ENCODE peak calls at places on chromosomes 6 and 20, in five cellular contexts. T is skeletal muscle cell, H is colonic mucosa, E is fibroblast of lung, K is sigmoid colon. Z is an unnamed sample.

GRCh38 chr6:53513519-53513966 is 31.4 kb downstream of the GCLC start:
- DNase-seq in T (no peak), H (no peak), E (peak), K (no peak), Z (no peak)

GRCh38 chr6:107441706-107442105 is 17.7 kb downstream of the PDSS2 start:
- DNase-seq in T (no peak), H (no peak), E (no peak), K (no peak), Z (no peak)

GRCh38 chr6:23503173-23503572 is 622.8 kb upstream of the NRSN1 start:
- DNase-seq in T (no peak), H (no peak), E (no peak), K (no peak), Z (no peak)

GRCh38 chr6:163705923-163706322 is 291.4 kb downstream of the QKI start:
- DNase-seq in T (no peak), H (no peak), E (no peak), K (no peak), Z (no peak)

GRCh38 chr6:162442675-162443074 is 284.9 kb downstream of the PRKN start:
- DNase-seq in T (no peak), H (no peak), E (peak), K (no peak), Z (no peak)

GRCh38 chr20:47501117-47501482 is 587 bp upstream of the NCOA3 start:
- DNase-seq in T (no peak), H (no peak), E (peak), K (no peak), Z (no peak)

GRCh38 chr6:157647261-157647915 is 175.7 kb upstream of the SNX9 start:
- DNase-seq in T (no peak), H (no peak), E (no peak), K (peak), Z (no peak)

GRCh38 chr6:32844839-32845372 is 1.1 kb upstream of the PSMB8 start:
- DNase-seq in T (no peak), H (no peak), E (no peak), K (no peak), Z (no peak)

GRCh38 chr6:9086331-9086730 is 651.0 kb upstream of the SLC35B3 start:
- DNase-seq in T (no peak), H (no peak), E (no peak), K (no peak), Z (no peak)

GRCh38 chr6:151475653-151476523 is 17.9 kb upstream of the CCDC170 start:
- DNase-seq in T (no peak), H (peak), E (peak), K (no peak), Z (no peak)

GRCh38 chr20:22620342-22620741 is 36.0 kb upstream of the FOXA2 start:
- DNase-seq in T (no peak), H (no peak), E (no peak), K (no peak), Z (no peak)

GRCh38 chr6:41059569-41059968 is 6.6 kb downstream of the APOBEC2 start:
- DNase-seq in T (no peak), H (no peak), E (peak), K (no peak), Z (peak)

GRCh38 chr6:144353871-144354314 is 68.8 kb downstream of the UTRN start:
- DNase-seq in T (no peak), H (no peak), E (no peak), K (no peak), Z (no peak)

GRCh38 chr6:111664565-111665039 is 58.9 kb upstream of the TRAF3IP2 start:
- DNase-seq in T (no peak), H (no peak), E (no peak), K (no peak), Z (no peak)

GRCh38 chr6:158026901-158027589 is 45.4 kb downstream of the SYNJ2 start:
- DNase-seq in T (no peak), H (no peak), E (no peak), K (no peak), Z (no peak)

GRCh38 chr6:135779213-135779612 is 72.3 kb upstream of the PDE7B start:
- DNase-seq in T (no peak), H (no peak), E (no peak), K (no peak), Z (no peak)

GRCh38 chr6:36848658-36849441 is 9.6 kb upstream of the CPNE5 start:
- DNase-seq in T (no peak), H (peak), E (no peak), K (no peak), Z (no peak)

GRCh38 chr6:128244751-128245405 is 275.5 kb downstream of the PTPRK start:
- DNase-seq in T (no peak), H (no peak), E (no peak), K (no peak), Z (no peak)

GRCh38 chr20:24653306-24653705 is 183.9 kb downstream of the SYNDIG1 start:
- DNase-seq in T (no peak), H (no peak), E (no peak), K (peak), Z (no peak)

GRCh38 chr20:63966944-63967322 is 2.8 kb downstream of the ZNF512B start:
- DNase-seq in T (no peak), H (no peak), E (no peak), K (peak), Z (no peak)

GRCh38 chr6:138485586-138486248 is 13.6 kb downstream of the NHSL1 start:
- DNase-seq in T (no peak), H (no peak), E (no peak), K (no peak), Z (no peak)

GRCh38 chr6:110541701-110542309 is 65.4 kb upstream of the SLC22A16 start:
- DNase-seq in T (no peak), H (no peak), E (no peak), K (no peak), Z (no peak)

GRCh38 chr6:26330835-26331808 is 33.9 kb upstream of the BTN3A2 start:
- DNase-seq in T (no peak), H (peak), E (no peak), K (no peak), Z (no peak)
- H3K4me3 ChIP-seq in T (peak), H (peak), E (peak), K (no peak), Z (no peak)

DNA sequence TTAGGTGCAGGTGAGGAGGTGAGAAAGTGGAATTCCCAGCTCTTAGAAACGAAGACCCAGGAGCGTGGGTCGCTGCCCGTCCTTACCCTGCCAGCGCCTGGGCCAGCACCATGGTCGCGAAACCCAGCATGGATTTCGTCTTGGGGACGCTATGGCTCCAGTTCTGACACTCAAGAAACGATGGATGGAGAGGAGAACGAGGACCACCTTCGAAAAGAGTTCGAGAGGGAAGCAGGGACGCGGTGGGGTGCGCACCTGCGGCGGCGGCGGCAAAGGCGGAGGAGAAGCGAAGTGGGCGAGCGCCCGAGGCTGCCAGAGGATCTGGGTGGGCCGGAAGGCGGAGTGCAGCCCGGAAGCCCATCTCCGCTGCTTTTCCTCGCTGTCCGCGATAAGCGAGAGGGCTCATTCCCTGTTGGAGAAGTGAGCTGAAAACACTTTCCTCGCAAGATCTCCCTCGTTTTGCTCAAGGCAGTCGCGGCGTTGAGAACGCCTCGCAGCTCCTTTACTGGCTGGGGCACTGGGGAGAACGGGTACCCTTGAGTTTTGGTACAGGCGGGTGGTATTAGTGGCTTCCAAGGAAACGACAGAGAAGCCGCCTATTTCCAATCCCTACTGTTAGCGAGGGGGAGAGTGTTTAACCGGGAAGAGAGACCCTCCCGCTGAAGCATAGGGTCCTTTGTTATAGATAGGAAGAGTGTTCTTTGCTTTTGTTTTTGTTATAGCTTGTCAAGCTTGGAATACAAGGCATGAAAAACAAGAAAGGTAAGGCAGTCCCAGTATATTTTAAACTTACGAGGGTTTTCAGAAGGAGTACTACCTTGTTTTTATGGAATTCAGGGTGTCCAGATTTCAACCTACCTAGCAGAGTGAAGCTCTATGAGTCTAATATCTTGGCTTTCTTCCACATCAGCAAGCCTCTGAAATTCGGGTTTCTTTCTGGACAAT is 109.5 kb downstream of the TRIM27 start:
- DNase-seq in T (no peak), H (no peak), E (no peak), K (no peak), Z (no peak)
- H3K4me3 ChIP-seq in T (peak), H (no peak), E (peak), K (no peak), Z (peak)

DNA sequence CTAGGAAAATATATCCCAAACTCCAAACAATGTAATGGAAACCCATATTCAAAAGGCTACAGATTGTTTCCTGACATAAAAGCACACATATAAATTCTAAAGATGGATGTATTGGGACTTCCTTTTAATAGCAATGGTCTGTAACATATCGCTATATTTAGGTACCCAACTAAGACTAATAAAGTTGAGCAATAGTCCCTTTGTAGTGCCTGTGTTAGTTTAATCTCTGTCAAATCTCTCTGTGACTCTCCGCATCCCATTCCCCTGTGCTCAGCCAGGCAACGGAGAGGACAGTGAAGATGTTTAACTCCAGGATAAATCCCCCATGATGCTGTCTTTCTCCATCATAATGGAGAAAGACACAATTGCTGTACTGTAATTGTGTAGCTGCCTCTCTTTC is 19.0 kb downstream of the RCAN2 start:
- DNase-seq in T (no peak), H (no peak), E (no peak), K (no peak), Z (no peak)
- H3K4me3 ChIP-seq in T (no peak), H (no peak), E (no peak), K (no peak), Z (no peak)

GRCh38 chr6:108563292-108563691 is 2.6 kb downstream of the FOXO3 start:
- DNase-seq in T (no peak), H (no peak), E (peak), K (no peak), Z (no peak)
- H3K4me3 ChIP-seq in T (peak), H (peak), E (peak), K (peak), Z (peak)

GRCh38 chr20:62642666-62643520 is 590 bp downstream of the SLCO4A1 start:
- DNase-seq in T (no peak), H (peak), E (peak), K (no peak), Z (no peak)

GRCh38 chr20:62644802-62645496 is 2.6 kb downstream of the SLCO4A1 start:
- DNase-seq in T (no peak), H (peak), E (no peak), K (no peak), Z (no peak)

GRCh38 chr20:62643521-62644043 is 1.3 kb downstream of the SLCO4A1 start:
- DNase-seq in T (no peak), H (no peak), E (no peak), K (no peak), Z (no peak)

GRCh38 chr20:62645613-62646012 is 3.3 kb downstream of the SLCO4A1 start:
- DNase-seq in T (no peak), H (no peak), E (no peak), K (no peak), Z (no peak)

GRCh38 chr20:62644044-62644795 is 1.9 kb downstream of the SLCO4A1 start:
- DNase-seq in T (no peak), H (peak), E (no peak), K (no peak), Z (no peak)
- H3K4me3 ChIP-seq in T (no peak), H (peak), E (no peak), K (peak), Z (peak)

GRCh38 chr20:32336918-32337347 is 21.2 kb upstream of the ASXL1 start:
- DNase-seq in T (no peak), H (no peak), E (peak), K (no peak), Z (no peak)

GRCh38 chr20:32330555-32330897 is 27.6 kb upstream of the ASXL1 start:
- DNase-seq in T (no peak), H (no peak), E (no peak), K (no peak), Z (no peak)

GRCh38 chr20:32333181-32333987 is 24.7 kb upstream of the ASXL1 start:
- DNase-seq in T (no peak), H (no peak), E (no peak), K (no peak), Z (no peak)

GRCh38 chr20:32332614-32333013 is 25.5 kb upstream of the ASXL1 start:
- DNase-seq in T (peak), H (no peak), E (peak), K (no peak), Z (no peak)

GRCh38 chr20:32333988-32334885 is 23.9 kb upstream of the ASXL1 start:
- DNase-seq in T (no peak), H (peak), E (no peak), K (peak), Z (no peak)
- H3K4me3 ChIP-seq in T (no peak), H (no peak), E (no peak), K (no peak), Z (no peak)

GRCh38 chr6:72683797-72684196 is 61.9 kb downstream of the KCNQ5 start:
- DNase-seq in T (no peak), H (no peak), E (no peak), K (no peak), Z (no peak)
- H3K4me3 ChIP-seq in T (no peak), H (no peak), E (no peak), K (no peak), Z (no peak)

DNA sequence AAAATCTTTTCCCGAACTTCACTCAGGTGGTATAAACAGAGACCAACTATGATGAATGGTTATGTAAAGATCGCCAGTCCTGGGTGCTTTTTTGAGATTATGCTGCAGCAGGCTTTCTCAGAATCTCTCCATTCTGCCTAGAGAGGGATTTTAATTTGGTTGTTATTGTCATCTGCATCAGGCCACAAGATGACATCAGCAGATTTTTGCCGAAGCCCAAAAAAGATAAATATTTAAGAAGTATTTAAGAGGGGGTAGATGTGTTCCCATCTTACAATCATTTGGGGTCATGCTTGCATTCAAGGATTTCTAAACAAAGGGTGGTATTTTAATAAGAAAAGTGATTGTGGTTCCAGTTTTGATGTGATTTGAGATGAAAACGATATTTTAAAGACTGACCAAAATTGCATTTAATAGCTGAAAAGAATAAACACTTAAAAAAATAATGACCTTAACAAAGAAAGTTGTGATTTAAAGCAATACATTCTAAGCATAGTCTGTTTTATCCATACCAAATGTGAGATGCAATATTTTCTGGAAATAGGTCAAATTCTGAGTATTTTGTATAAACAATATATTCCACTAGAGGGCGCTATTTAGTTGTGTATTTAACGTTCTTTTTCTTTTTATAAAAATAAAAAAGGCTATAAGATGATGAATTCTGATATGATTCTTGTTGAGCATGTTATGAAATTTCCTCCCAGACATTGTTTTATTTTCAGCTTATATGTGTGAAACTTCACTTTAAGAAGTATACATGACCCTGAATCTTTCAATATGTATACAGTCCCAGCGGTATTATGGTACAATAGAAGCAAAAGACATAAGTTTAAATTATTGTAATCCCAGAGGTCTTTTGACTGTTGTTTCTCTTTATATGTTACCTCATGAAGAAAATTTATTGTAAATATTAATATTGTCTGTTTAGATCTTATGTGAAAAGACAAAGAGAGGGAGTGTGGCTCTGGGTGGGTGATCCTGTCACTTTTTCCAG is 51.0 kb upstream of the ZFP64 start:
- DNase-seq in T (no peak), H (no peak), E (peak), K (no peak), Z (no peak)
- H3K4me3 ChIP-seq in T (no peak), H (no peak), E (no peak), K (no peak), Z (no peak)

GRCh38 chr6:84763397-84764331 is 734 bp downstream of the TBX18 start:
- DNase-seq in T (peak), H (no peak), E (peak), K (peak), Z (no peak)
- H3K4me3 ChIP-seq in T (peak), H (peak), E (peak), K (peak), Z (peak)

Z was measured in gastrocnemius medialis.